ENCODE peak calls at places on chromosome 17, in five cellular contexts. D is trophoblast cell, Q is neuronal stem cell, G is H9, E is H1. B is an unnamed sample.

GRCh38 chr17:8430966-8431365 is 4.7 kb upstream of the NDEL1 start:
- DNase-seq in E (no peak), D (no peak), Q (no peak), G (no peak), B (no peak)

GRCh38 chr17:8310601-8311123 is 621 bp downstream of the ARHGEF15 start:
- DNase-seq in E (no peak), D (no peak), G (no peak), Q (no peak), B (no peak)

GRCh38 chr17:7132511-7133094 is 18.0 kb upstream of the ASGR2 start:
- DNase-seq in G (peak), D (peak), Q (peak), E (peak), B (peak)

GRCh38 chr17:48952904-48953303 is 8.3 kb upstream of the SNF8 start:
- DNase-seq in E (no peak), Q (no peak), G (no peak), D (no peak), B (peak)

GRCh38 chr17:72743037-72743467 is 349.4 kb downstream of the SLC39A11 start:
- DNase-seq in G (peak), D (no peak), Q (no peak), E (no peak), B (no peak)

GRCh38 chr17:48543854-48544355 is 1.0 kb downstream of the HOXB2 start:
- DNase-seq in D (no peak), E (no peak), G (no peak), Q (no peak), B (peak)

GRCh38 chr17:34580685-34581445 is 1.5 kb downstream of the TMEM132E start:
- DNase-seq in Q (no peak), G (peak), D (no peak), E (peak), B (no peak)

GRCh38 chr17:43814714-43815113 is 18.2 kb downstream of the MPP3 start:
- DNase-seq in D (peak), Q (no peak), G (no peak), E (no peak), B (peak)

GRCh38 chr17:249236-249993 is 68.0 kb upstream of the DOC2B start:
- DNase-seq in D (no peak), E (peak), Q (no peak), G (no peak), B (no peak)

GRCh38 chr17:14545156-14545906 is 244.4 kb downstream of the HS3ST3B1 start:
- DNase-seq in E (no peak), D (peak), Q (no peak), G (no peak), B (no peak)

GRCh38 chr17:7133424-7133823 is 18.8 kb upstream of the ASGR2 start:
- DNase-seq in G (peak), E (no peak), Q (peak), D (peak), B (peak)

GRCh38 chr17:19867094-19867653 is 562 bp downstream of the ULK2 start:
- DNase-seq in G (peak), Q (peak), D (peak), E (peak), B (peak)

GRCh38 chr17:41910701-41911391 is 7.9 kb downstream of the ACLY start:
- DNase-seq in Q (no peak), E (no peak), D (peak), G (no peak), B (peak)

GRCh38 chr17:30326816-30327215 is 7.0 kb downstream of the TMIGD1 start:
- DNase-seq in D (no peak), Q (no peak), G (no peak), E (no peak), B (no peak)

GRCh38 chr17:2947588-2947950 is 115.8 kb downstream of the OR1D5 start:
- DNase-seq in Q (no peak), E (no peak), D (no peak), G (no peak), B (no peak)

GRCh38 chr17:13421581-13421980 is 180.1 kb downstream of the HS3ST3A1 start:
- DNase-seq in E (no peak), Q (no peak), D (no peak), G (no peak), B (no peak)

GRCh38 chr17:50311483-50311882 is 34.4 kb upstream of the XYLT2 start:
- DNase-seq in D (no peak), Q (no peak), E (no peak), G (no peak), B (no peak)

GRCh38 chr17:16438173-16438556 is 22.8 kb downstream of the TRPV2 start:
- DNase-seq in Q (no peak), G (no peak), D (no peak), E (no peak), B (no peak)

GRCh38 chr17:50274142-50274944 is at the start of gene TMEM92:
- DNase-seq in D (peak), G (peak), E (peak), Q (peak), B (no peak)

GRCh38 chr17:65261682-65262636 is 124.8 kb downstream of the RGS9 start:
- DNase-seq in G (no peak), Q (no peak), D (no peak), E (no peak), B (peak)

GRCh38 chr17:7854851-7855642 is at the start of gene TMEM88:
- DNase-seq in G (peak), Q (peak), D (no peak), E (peak), B (peak)

GRCh38 chr17:39563476-39563875 is 44.2 kb downstream of the NEUROD2 start:
- DNase-seq in D (no peak), G (peak), Q (peak), E (peak), B (no peak)

GRCh38 chr17:10266477-10266876 is 68.1 kb upstream of the GAS7 start:
- DNase-seq in E (no peak), Q (no peak), G (no peak), D (no peak), B (no peak)

GRCh38 chr17:80482555-80483308 is 6.3 kb upstream of the NPTX1 start:
- DNase-seq in D (peak), G (no peak), E (no peak), Q (no peak), B (no peak)

GRCh38 chr17:14926526-14927122 is 338.5 kb downstream of the PMP22 start:
- DNase-seq in D (peak), G (peak), E (peak), Q (peak), B (peak)

GRCh38 chr17:4170639-4171280 is 27.8 kb downstream of the CYB5D2 start:
- DNase-seq in D (no peak), E (no peak), Q (no peak), G (no peak), B (no peak)

GRCh38 chr17:28853295-28853694 is 1.5 kb upstream of the ERAL1 start:
- DNase-seq in Q (no peak), E (no peak), G (no peak), D (no peak), B (no peak)

GRCh38 chr17:36525113-36525512 is 9.6 kb downstream of the MYO19 start:
- DNase-seq in D (no peak), G (no peak), Q (no peak), E (no peak), B (no peak)

DNA sequence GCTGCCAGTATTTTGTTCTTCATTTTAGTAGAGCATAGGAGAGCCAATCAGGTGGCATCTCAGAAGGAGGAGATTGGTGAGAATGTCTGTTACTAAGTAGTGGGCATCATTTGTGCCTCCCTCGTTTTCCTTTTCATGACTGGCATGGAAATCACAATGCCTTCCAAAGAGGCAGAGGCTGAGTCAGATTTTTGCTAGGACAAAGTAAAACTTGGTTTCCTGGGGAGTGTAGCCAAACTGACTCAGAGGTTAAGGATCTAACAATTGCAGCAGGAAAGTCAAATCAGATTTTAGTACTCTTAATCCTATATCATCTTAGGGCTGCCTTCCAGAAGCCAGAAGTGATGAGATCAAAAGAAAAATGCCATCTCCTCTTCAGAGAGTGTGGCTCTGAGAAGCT is 138.7 kb downstream of the ANKFN1 start:
- DNase-seq in D (no peak), G (no peak), E (no peak), Q (no peak), B (no peak)
- H3K9ac ChIP-seq in D (no peak), G (no peak), E (no peak), Q (no peak), B (no peak)

GRCh38 chr17:74865504-74866197 is 6.0 kb upstream of the GRIN2C start:
- DNase-seq in D (no peak), E (no peak), G (peak), Q (no peak), B (no peak)
- H2AFZ ChIP-seq in D (no peak), E (no peak), G (no peak), Q (no peak), B (no peak)

DNA sequence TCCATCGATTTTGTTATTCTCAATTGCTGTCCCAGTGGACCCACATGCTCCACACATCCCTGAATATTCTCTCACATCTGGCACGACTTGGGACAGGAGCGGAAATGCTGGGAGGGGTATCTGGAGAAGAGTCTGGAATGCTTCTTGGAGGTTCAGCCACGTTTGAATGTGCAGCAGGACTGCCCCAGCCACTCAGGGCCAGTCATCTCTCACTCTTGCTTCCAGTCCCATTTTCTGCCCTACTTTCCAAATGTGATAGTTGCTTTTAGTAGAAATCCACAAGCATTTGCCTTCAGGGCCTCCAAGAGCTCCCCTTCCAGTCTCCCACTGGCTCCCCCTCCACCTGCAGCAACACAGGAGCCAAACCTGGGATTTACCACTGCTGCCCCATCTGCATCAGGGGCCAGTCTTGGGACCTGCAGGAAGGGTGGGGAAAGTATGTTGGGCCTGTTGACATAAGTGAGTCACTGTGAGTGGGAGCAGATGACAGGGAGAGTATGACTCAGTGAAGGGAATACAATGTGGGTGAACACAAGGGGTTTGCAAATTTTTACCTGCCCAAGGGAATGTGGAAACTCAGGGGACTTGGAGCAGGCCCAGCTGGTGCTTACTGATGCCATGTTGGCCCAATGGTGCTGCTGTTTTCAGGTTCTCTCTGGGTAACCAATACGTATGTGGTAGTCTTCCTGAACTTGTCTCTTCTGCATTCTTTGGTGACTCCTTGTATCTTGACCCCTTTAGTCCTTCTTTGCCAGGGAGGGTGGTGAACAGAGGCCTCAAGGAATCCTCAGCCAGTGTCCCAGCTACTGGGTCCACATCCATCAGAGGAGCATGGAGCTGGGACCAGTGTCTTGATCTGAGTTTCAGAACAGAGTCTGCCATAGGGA is 78.8 kb upstream of the CRHR1 start:
- DNase-seq in D (peak), E (no peak), G (no peak), Q (no peak), B (no peak)
- H2BK12ac ChIP-seq in D (no peak), E (no peak), G (no peak), Q (no peak), B (no peak)

GRCh38 chr17:1563786-1564613 is 1.4 kb upstream of the PITPNA start:
- DNase-seq in G (no peak), E (no peak), Q (no peak), D (peak), B (no peak)
- H3K9ac ChIP-seq in G (no peak), E (no peak), Q (peak), D (no peak), B (no peak)

GRCh38 chr17:81927145-81927652 is 336 bp downstream of the MAFG start:
- DNase-seq in E (no peak), G (no peak), D (no peak), Q (no peak), B (no peak)
- H2AFZ ChIP-seq in E (no peak), G (no peak), D (peak), Q (peak), B (no peak)

GRCh38 chr17:76781056-76781982 is 43.4 kb downstream of the MFSD11 start:
- DNase-seq in Q (no peak), E (no peak), G (peak), D (peak), B (no peak)
- H2BK12ac ChIP-seq in Q (no peak), E (no peak), G (no peak), D (no peak), B (no peak)

GRCh38 chr17:57261084-57261461 is 4.8 kb downstream of the MSI2 start:
- DNase-seq in E (no peak), Q (no peak), G (no peak), D (no peak), B (no peak)
- H3K9ac ChIP-seq in E (no peak), Q (no peak), G (no peak), D (no peak), B (no peak)